ENCODE peak calls at places on chromosomes 12 and 14, in four cellular contexts. C is colonic mucosa, S is stomach, K is lower leg skin. Z is an unnamed sample.

GRCh38 chr12:104938371-104938770 is 19.7 kb downstream of the SLC41A2 start:
- DNase-seq in C (no peak), S (no peak), K (no peak), Z (no peak)

GRCh38 chr12:89707992-89708792 is 446 bp downstream of the ATP2B1 start:
- DNase-seq in C (peak), S (peak), K (peak), Z (peak)

GRCh38 chr12:27343255-27344000 is 10.8 kb downstream of the BMAL2 start:
- DNase-seq in C (no peak), S (no peak), K (no peak), Z (peak)

GRCh38 chr12:78155546-78155945 is 324.9 kb downstream of the NAV3 start:
- DNase-seq in C (no peak), S (no peak), K (no peak), Z (no peak)

GRCh38 chr14:56585461-56586084 is 6.0 kb downstream of the TMEM260 start:
- DNase-seq in C (no peak), S (no peak), K (no peak), Z (peak)

GRCh38 chr14:31261859-31262739 is 54.5 kb upstream of the HECTD1 start:
- DNase-seq in C (no peak), S (peak), K (peak), Z (no peak)

GRCh38 chr12:84455598-84455997 is 457.0 kb downstream of the SLC6A15 start:
- DNase-seq in C (no peak), S (no peak), K (no peak), Z (no peak)

GRCh38 chr14:91315844-91316267 is 71.4 kb upstream of the GPR68 start:
- DNase-seq in C (no peak), S (peak), K (no peak), Z (no peak)

GRCh38 chr14:95359974-95360826 is 40.5 kb upstream of the CLMN start:
- DNase-seq in C (no peak), S (peak), K (no peak), Z (no peak)

GRCh38 chr14:95097385-95097784 is 59.9 kb downstream of the DICER1 start:
- DNase-seq in C (no peak), S (no peak), K (no peak), Z (no peak)

GRCh38 chr14:105806568-105806967 is 280.2 kb downstream of the TMEM121 start:
- DNase-seq in C (no peak), S (no peak), K (no peak), Z (no peak)

GRCh38 chr12:26153421-26154154 is 28.8 kb upstream of the BHLHE41 start:
- DNase-seq in C (no peak), S (no peak), K (no peak), Z (peak)

GRCh38 chr12:110501378-110501721 is 561 bp downstream of the VPS29 start:
- DNase-seq in C (peak), S (peak), K (peak), Z (no peak)

GRCh38 chr14:64170190-64170589 is 124.0 kb downstream of the ESR2 start:
- DNase-seq in C (no peak), S (no peak), K (no peak), Z (no peak)

GRCh38 chr14:46820291-46820690 is 168.7 kb upstream of the RPL10L start:
- DNase-seq in C (no peak), S (no peak), K (no peak), Z (no peak)

GRCh38 chr12:101474248-101474647 is 888 bp upstream of the SPIC start:
- DNase-seq in C (no peak), S (no peak), K (no peak), Z (no peak)

GRCh38 chr12:55467836-55468235 is 2.1 kb downstream of the OR6C70 start:
- DNase-seq in C (no peak), S (no peak), K (no peak), Z (no peak)

GRCh38 chr14:26415618-26416123 is 182.2 kb downstream of the NOVA1 start:
- DNase-seq in C (peak), S (peak), K (peak), Z (no peak)

GRCh38 chr12:67940780-67941243 is 48.4 kb upstream of the IFNG-AS1 start:
- DNase-seq in C (peak), S (peak), K (no peak), Z (no peak)

GRCh38 chr14:74577948-74578275 is 34.1 kb downstream of the LTBP2 start:
- DNase-seq in C (no peak), S (no peak), K (no peak), Z (no peak)

GRCh38 chr12:110622582-110622981 is 8.7 kb downstream of the TCTN1 start:
- DNase-seq in C (no peak), S (no peak), K (no peak), Z (no peak)

GRCh38 chr14:45650754-45651153 is 397.8 kb upstream of the MIS18BP1 start:
- DNase-seq in C (no peak), S (no peak), K (no peak), Z (no peak)

GRCh38 chr12:19833775-19834501 is 394.6 kb downstream of the AEBP2 start:
- DNase-seq in C (no peak), S (no peak), K (no peak), Z (no peak)

GRCh38 chr12:39931857-39932256 is 174.0 kb downstream of the SLC2A13 start:
- DNase-seq in C (no peak), S (no peak), K (no peak), Z (no peak)

GRCh38 chr14:95356245-95356850 is 36.6 kb upstream of the CLMN start:
- DNase-seq in C (no peak), S (no peak), K (no peak), Z (no peak)

GRCh38 chr14:29710015-29710414 is 217.6 kb downstream of the PRKD1 start:
- DNase-seq in C (no peak), S (no peak), K (no peak), Z (no peak)

GRCh38 chr12:59088673-59089072 is 168.4 kb upstream of the LRIG3 start:
- DNase-seq in C (no peak), S (no peak), K (no peak), Z (no peak)

GRCh38 chr14:96166475-96167223 is 38.0 kb upstream of the BDKRB2 start:
- DNase-seq in C (peak), S (no peak), K (no peak), Z (no peak)

GRCh38 chr12:105705235-105705634 is 374.7 kb downstream of the C12orf75 start:
- DNase-seq in C (no peak), S (no peak), K (no peak), Z (no peak)

GRCh38 chr12:29693962-29694361 is 89.8 kb downstream of the TMTC1 start:
- DNase-seq in C (no peak), S (no peak), K (no peak), Z (no peak)
- H3K4me3 ChIP-seq in C (no peak), S (no peak), K (no peak), Z (no peak)

GRCh38 chr12:4960547-4960946 is 50.8 kb downstream of the KCNA1 start:
- DNase-seq in C (no peak), S (no peak), K (no peak), Z (no peak)
- H3K4me3 ChIP-seq in C (no peak), S (no peak), K (no peak), Z (no peak)

GRCh38 chr14:22977684-22978486 is 4.5 kb downstream of the AJUBA start:
- DNase-seq in C (peak), S (peak), K (no peak), Z (peak)
- H3K4me3 ChIP-seq in C (no peak), S (no peak), K (no peak), Z (peak)

GRCh38 chr12:62301080-62301798 is 41.0 kb downstream of the USP15 start:
- DNase-seq in C (no peak), S (no peak), K (no peak), Z (no peak)
- H3K4me3 ChIP-seq in C (no peak), S (no peak), K (no peak), Z (no peak)

DNA sequence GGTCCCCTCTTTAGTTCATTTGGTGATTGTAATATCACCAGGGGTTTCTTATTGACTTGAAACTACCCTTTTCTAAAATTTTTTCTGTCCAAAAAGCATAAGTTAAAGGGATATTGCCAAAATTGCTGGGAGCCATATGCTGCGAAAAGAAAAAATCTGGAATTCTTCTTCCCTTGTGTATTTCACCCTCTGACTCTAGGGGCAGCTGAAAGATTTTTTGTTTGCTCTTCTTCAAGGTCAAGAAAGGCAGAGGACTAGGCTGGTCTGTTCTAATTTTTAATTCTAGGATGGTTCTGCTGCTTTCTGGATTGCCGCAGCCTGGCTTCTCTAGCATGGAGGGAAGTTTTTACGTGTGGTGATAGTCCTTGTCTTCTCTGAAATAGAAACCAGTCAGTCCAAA is 61.6 kb downstream of the FBXL14 start:
- DNase-seq in C (no peak), S (no peak), K (no peak), Z (no peak)
- H3K4me3 ChIP-seq in C (no peak), S (no peak), K (no peak), Z (no peak)

DNA sequence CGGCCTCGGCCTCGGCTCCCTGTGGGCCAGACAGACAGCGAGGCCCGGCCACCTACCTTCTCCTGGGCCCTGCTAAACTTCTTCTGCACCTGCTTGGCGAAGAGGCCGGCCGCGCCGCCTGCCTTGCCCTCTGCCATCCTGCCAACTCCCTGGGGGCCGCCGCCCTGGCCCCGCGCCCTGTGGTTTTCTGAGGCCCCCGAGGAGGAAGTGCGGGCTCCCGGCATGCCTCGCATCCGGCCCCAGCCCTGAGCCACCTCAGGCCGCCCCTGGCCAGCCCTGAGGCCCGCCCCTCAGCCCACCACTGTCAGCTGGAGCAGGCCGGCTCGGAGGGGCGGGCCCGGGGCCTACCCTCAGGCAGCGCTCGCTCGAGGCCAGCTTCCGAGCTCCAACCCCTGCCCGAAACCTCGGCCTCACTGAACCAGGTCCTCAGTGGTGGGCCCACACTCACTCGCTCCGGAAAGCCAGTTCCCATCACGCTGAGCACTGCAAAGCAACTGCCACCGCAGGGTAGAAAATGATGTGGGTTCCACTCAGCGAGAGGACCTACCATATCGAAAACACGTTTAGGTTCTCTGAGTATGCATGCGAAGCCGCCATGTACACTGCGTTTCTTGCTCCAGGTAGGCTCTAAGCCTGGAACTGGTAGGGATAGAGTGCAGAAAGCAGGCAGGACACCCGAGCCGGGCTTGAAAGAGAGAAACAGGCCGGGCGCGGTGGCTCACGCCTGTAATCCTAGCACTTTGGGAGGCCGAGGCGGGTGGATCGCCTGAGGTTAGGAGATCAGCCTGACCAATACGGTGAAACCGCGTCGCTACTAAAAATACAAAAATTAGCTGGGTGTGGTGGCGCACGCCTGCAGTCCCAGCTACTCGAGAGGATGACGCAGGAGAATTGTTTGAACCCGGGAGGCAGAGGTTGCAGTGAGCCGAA is at the start of gene BIN2:
- DNase-seq in C (no peak), S (peak), K (no peak), Z (no peak)
- H3K4me3 ChIP-seq in C (peak), S (peak), K (no peak), Z (no peak)

GRCh38 chr14:34688470-34689206 is 25.8 kb downstream of the CFL2 start:
- DNase-seq in C (no peak), S (no peak), K (no peak), Z (no peak)

GRCh38 chr14:34692898-34693227 is 21.5 kb downstream of the CFL2 start:
- DNase-seq in C (no peak), S (no peak), K (no peak), Z (no peak)

GRCh38 chr14:34691173-34691572 is 23.2 kb downstream of the CFL2 start:
- DNase-seq in C (no peak), S (no peak), K (no peak), Z (no peak)

GRCh38 chr14:34692348-34692747 is 22.0 kb downstream of the CFL2 start:
- DNase-seq in C (no peak), S (no peak), K (no peak), Z (no peak)

DNA sequence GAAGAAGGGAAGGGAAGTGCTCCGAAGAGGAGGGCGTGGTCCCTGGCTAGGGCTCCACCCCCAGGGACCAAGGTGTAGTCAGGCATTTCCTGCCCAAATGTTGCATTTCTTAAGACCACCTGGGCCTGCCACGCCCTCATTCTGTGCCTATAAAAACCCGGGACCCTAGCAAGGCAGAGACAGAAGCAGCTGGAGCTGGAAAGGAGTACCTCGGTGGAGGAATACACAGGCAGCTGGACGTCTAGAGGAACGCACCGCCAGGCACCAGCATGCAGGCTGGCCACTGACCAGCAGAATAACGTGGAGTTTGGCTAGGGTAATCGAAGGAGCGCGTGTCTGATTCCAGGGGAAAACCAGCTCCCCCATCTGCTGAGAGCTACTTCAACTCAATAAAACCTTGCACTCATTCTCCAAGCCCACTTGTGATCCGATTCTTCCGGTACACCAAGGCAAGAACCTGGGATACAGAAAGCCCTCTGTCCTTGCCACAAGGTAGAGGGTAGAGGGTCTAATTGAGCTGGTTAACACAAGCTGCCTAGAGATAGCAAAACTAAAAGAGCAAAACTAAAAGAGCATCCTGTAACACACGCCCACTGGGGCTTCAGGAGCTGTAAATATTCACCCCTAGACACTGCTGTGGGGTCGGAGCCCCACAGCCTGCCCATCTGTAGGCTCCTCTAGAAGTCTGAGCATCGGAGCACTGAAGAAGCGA is 21.0 kb downstream of the CFL2 start:
- DNase-seq in C (peak), S (peak), K (no peak), Z (no peak)
- H3K4me3 ChIP-seq in C (peak), S (peak), K (no peak), Z (no peak)

DNA sequence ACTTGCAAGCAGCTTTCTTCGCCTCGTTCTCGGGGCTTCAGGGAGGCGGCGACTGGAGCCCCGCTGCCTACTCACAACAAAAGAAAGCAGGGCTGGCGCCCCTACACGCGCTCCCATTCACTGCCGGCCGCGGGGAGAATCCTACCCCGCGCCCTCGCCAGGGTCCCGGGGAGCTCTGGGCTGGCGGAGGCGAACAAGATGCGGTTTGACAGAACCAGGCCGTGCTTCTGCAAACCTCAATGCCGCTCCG is 820 bp downstream of the TBX5 start:
- DNase-seq in C (no peak), S (no peak), K (no peak), Z (no peak)
- H3K4me3 ChIP-seq in C (no peak), S (no peak), K (peak), Z (no peak)

DNA sequence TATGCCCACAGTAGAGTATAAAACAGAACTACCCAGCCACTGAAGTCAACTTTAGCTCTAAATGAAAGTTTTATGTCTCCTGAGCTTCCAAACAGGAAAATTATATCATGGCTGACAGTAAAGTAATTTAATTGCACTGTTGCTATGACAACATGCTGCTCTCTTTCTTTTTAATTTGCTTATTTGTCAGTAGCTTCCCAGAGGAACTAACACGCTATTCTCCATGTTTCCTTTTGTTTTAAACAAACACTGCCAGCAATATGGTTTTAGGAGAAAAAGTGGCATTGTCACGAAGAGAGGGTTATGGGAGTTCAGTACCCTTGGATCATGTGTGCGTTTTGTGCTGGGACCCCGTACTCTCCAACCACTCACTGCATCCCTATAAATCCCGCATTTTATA is 1.9 kb downstream of the FOXN3 start:
- DNase-seq in C (no peak), S (no peak), K (no peak), Z (no peak)
- H3K4me3 ChIP-seq in C (peak), S (peak), K (no peak), Z (no peak)

DNA sequence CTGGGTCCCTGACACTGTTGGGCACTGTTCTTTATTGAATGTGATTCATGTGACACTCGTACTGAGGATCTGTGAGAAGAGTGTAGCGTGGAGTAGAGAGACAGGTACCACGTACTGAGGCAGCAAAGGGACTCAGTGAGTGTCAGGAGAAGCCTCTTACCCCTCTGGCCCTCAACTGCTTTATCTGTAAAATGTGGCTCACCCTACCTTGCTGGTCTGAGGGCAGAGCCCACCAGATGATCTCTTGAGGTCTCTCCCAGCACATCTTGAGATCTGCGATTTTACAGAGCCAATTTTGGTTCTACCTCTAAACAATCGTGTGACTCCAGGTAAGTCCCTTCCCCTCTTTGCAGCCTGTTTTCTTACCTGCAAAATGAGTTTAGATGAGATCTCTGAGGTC is 3.1 kb downstream of the CEBPE start:
- DNase-seq in C (no peak), S (no peak), K (no peak), Z (no peak)
- H3K4me3 ChIP-seq in C (no peak), S (no peak), K (no peak), Z (no peak)

Z was measured in SJSA1.